ENCODE peak calls at places on chromosomes 7 and 10, in five cellular contexts. One of them, this sample, is unnamed. For H3K9me3 and H3K4me1, the result is how much of the 10 kb centered on the place peaks cover.

GRCh38 chr7:81774496-81774895 is 4.6 kb upstream of the HGF start:
- DNase-seq in thoracic aorta: no peak
- DNase-seq in stomach: no peak
- DNase-seq in upper lobe of right lung: no peak
- DNase-seq in PC-9: no peak
- DNase-seq in this sample: no peak

GRCh38 chr7:126809188-126809587 is 443.6 kb downstream of the GRM8 start:
- DNase-seq in thoracic aorta: no peak
- DNase-seq in stomach: no peak
- DNase-seq in upper lobe of right lung: no peak
- DNase-seq in PC-9: no peak
- DNase-seq in this sample: no peak

GRCh38 chr10:35643976-35644799 is 2.1 kb upstream of the FZD8 start:
- DNase-seq in thoracic aorta: no peak
- DNase-seq in stomach: no peak
- DNase-seq in upper lobe of right lung: no peak
- DNase-seq in PC-9: no peak
- DNase-seq in this sample: no peak

GRCh38 chr10:98636921-98637329 is 190.2 kb upstream of the HPS1 start:
- DNase-seq in thoracic aorta: no peak
- DNase-seq in stomach: no peak
- DNase-seq in upper lobe of right lung: no peak
- DNase-seq in PC-9: no peak
- DNase-seq in this sample: no peak

GRCh38 chr7:37357277-37357996 is 91.2 kb downstream of the ELMO1 start:
- DNase-seq in thoracic aorta: no peak
- DNase-seq in stomach: no peak
- DNase-seq in upper lobe of right lung: no peak
- DNase-seq in PC-9: no peak
- DNase-seq in this sample: no peak

GRCh38 chr10:80136134-80136571 is 3.6 kb downstream of the PLAC9 start:
- DNase-seq in thoracic aorta: peak
- DNase-seq in stomach: peak
- DNase-seq in upper lobe of right lung: peak
- DNase-seq in PC-9: no peak
- DNase-seq in this sample: no peak

GRCh38 chr10:94065344-94065743 is 71.6 kb downstream of the PLCE1 start:
- DNase-seq in thoracic aorta: no peak
- DNase-seq in stomach: no peak
- DNase-seq in upper lobe of right lung: no peak
- DNase-seq in PC-9: no peak
- DNase-seq in this sample: peak

GRCh38 chr10:120819366-120819765 is 31.8 kb upstream of the WDR11 start:
- DNase-seq in thoracic aorta: no peak
- DNase-seq in stomach: no peak
- DNase-seq in upper lobe of right lung: no peak
- DNase-seq in PC-9: no peak
- DNase-seq in this sample: no peak

GRCh38 chr7:25965405-25966123 is 186.4 kb upstream of the NFE2L3 start:
- DNase-seq in thoracic aorta: no peak
- DNase-seq in stomach: no peak
- DNase-seq in upper lobe of right lung: no peak
- DNase-seq in PC-9: no peak
- DNase-seq in this sample: peak

GRCh38 chr7:101859411-101860106 is 42.1 kb downstream of the CUX1 start:
- DNase-seq in thoracic aorta: no peak
- DNase-seq in stomach: no peak
- DNase-seq in upper lobe of right lung: no peak
- DNase-seq in PC-9: no peak
- DNase-seq in this sample: no peak

GRCh38 chr7:86469680-86470295 is 173.9 kb upstream of the GRM3 start:
- DNase-seq in thoracic aorta: no peak
- DNase-seq in stomach: peak
- DNase-seq in upper lobe of right lung: no peak
- DNase-seq in PC-9: peak
- DNase-seq in this sample: peak

GRCh38 chr10:74924251-74924954 is 98.0 kb downstream of the KAT6B start:
- DNase-seq in thoracic aorta: no peak
- DNase-seq in stomach: no peak
- DNase-seq in upper lobe of right lung: no peak
- DNase-seq in PC-9: no peak
- DNase-seq in this sample: peak

GRCh38 chr10:49008056-49008455 is 68.4 kb upstream of the LRRC18 start:
- DNase-seq in thoracic aorta: no peak
- DNase-seq in stomach: no peak
- DNase-seq in upper lobe of right lung: peak
- DNase-seq in PC-9: no peak
- DNase-seq in this sample: no peak

GRCh38 chr10:10489086-10489485 is 528.6 kb upstream of the CELF2 start:
- DNase-seq in thoracic aorta: no peak
- DNase-seq in stomach: no peak
- DNase-seq in upper lobe of right lung: no peak
- DNase-seq in PC-9: no peak
- DNase-seq in this sample: no peak

GRCh38 chr7:129361771-129362170 is 72.5 kb upstream of the STRIP2 start:
- DNase-seq in thoracic aorta: no peak
- DNase-seq in stomach: no peak
- DNase-seq in upper lobe of right lung: no peak
- DNase-seq in PC-9: no peak
- DNase-seq in this sample: no peak

GRCh38 chr7:94561841-94562514 is 52.4 kb downstream of the CASD1 start:
- DNase-seq in thoracic aorta: no peak
- DNase-seq in stomach: no peak
- DNase-seq in upper lobe of right lung: no peak
- DNase-seq in PC-9: peak
- DNase-seq in this sample: no peak

GRCh38 chr7:137080516-137081203 is 212.2 kb downstream of the CHRM2 start:
- DNase-seq in thoracic aorta: no peak
- DNase-seq in stomach: no peak
- DNase-seq in upper lobe of right lung: no peak
- DNase-seq in PC-9: no peak
- DNase-seq in this sample: no peak

GRCh38 chr7:100071018-100071723 is 10.4 kb downstream of the ZNF3 start:
- DNase-seq in thoracic aorta: no peak
- DNase-seq in stomach: no peak
- DNase-seq in upper lobe of right lung: no peak
- DNase-seq in PC-9: no peak
- DNase-seq in this sample: no peak

GRCh38 chr7:100079024-100079560 is 2.4 kb downstream of the ZNF3 start:
- DNase-seq in thoracic aorta: no peak
- DNase-seq in stomach: no peak
- DNase-seq in upper lobe of right lung: no peak
- DNase-seq in PC-9: no peak
- DNase-seq in this sample: peak

GRCh38 chr7:100072462-100072861 is 9.1 kb downstream of the ZNF3 start:
- DNase-seq in thoracic aorta: no peak
- DNase-seq in stomach: no peak
- DNase-seq in upper lobe of right lung: no peak
- DNase-seq in PC-9: no peak
- DNase-seq in this sample: no peak

GRCh38 chr7:100077205-100077604 is 4.3 kb downstream of the ZNF3 start:
- DNase-seq in thoracic aorta: no peak
- DNase-seq in stomach: no peak
- DNase-seq in upper lobe of right lung: no peak
- DNase-seq in PC-9: no peak
- DNase-seq in this sample: peak

GRCh38 chr7:100075418-100075817 is 6.1 kb downstream of the ZNF3 start:
- DNase-seq in thoracic aorta: no peak
- DNase-seq in stomach: no peak
- DNase-seq in upper lobe of right lung: no peak
- DNase-seq in PC-9: no peak
- DNase-seq in this sample: no peak
- H3K9me3 ChIP-seq in thoracic aorta: under half
- H3K9me3 ChIP-seq in stomach: under half
- H3K9me3 ChIP-seq in upper lobe of right lung: under half
- H3K9me3 ChIP-seq in PC-9: under half
- H3K9me3 ChIP-seq in this sample: under half

DNA sequence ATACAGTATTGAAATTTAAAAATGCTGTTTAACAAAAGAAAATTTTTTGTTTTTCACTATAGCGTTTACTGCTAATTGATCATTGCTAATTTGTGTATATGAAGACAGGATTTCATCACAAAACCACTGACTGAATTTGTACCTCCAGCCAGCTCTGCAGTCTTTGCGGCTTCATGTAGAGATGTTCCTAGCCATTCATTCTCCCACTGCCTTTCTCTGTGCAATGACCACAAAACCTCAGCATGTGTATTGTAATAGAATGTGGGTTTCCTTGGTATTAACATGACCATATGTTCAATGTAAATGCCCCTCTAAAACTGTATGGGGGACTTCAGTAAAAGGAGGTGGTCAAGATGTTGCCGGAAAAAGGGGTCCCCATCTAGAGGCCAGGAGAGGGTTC is 81.1 kb upstream of the STEAP1B start:
- DNase-seq in thoracic aorta: no peak
- DNase-seq in stomach: no peak
- DNase-seq in upper lobe of right lung: no peak
- DNase-seq in PC-9: no peak
- DNase-seq in this sample: no peak
- H3K4me1 ChIP-seq in thoracic aorta: under half
- H3K4me1 ChIP-seq in stomach: under half
- H3K4me1 ChIP-seq in upper lobe of right lung: under half
- H3K4me1 ChIP-seq in PC-9: half or more
- H3K4me1 ChIP-seq in this sample: under half

DNA sequence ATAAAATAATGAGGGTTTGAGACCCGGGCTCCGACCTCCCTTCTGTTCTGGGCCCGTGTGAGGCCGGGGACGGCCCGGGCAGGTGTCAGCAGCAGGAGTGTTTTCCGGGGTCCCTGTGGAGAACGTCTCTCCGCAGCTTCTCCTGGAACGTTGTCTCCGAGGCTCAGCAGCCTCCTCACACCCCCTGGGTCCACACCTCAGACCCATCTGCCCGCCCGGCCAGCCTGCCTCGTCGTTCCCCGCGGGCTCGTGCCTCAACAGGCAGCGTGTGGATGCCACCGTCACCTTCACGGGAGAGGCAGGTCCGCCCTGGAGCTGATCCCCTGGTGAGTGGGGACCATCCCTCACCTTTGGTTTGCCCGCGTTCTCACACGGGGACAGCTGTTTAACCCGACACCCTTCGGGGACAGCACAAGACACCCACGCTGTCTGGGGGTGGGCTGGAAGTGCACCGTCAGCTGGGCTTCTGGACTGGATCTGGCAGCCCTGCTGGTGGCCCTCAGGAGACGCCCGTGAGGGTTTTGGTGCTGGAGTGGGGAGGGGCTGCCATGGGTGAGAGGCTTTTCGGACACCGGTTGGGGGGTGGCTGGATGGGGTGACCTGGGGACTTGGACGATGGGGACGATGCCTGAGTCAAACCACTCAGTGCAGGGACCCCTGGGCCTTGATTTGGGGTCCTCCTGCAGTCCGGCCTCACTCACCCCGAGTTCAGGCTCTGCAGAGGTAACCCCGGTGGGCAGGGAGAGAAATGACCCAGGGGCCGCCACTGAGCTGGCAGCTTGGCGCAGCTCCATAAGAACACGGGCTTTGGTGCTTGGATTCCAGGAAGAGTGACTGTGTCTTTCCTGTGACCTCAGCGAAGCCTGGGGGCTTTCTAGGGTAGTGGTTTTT is 131.7 kb downstream of the DNAJB6 start:
- DNase-seq in thoracic aorta: no peak
- DNase-seq in stomach: peak
- DNase-seq in upper lobe of right lung: peak
- DNase-seq in PC-9: no peak
- DNase-seq in this sample: no peak
- H3K9me3 ChIP-seq in thoracic aorta: under half
- H3K9me3 ChIP-seq in stomach: under half
- H3K9me3 ChIP-seq in upper lobe of right lung: under half
- H3K9me3 ChIP-seq in PC-9: under half
- H3K9me3 ChIP-seq in this sample: under half

GRCh38 chr7:120991570-120991969 is 3.1 kb downstream of the CPED1 start:
- DNase-seq in thoracic aorta: no peak
- DNase-seq in stomach: no peak
- DNase-seq in upper lobe of right lung: no peak
- DNase-seq in PC-9: no peak
- DNase-seq in this sample: no peak

GRCh38 chr7:120991133-120991532 is 2.6 kb downstream of the CPED1 start:
- DNase-seq in thoracic aorta: no peak
- DNase-seq in stomach: no peak
- DNase-seq in upper lobe of right lung: no peak
- DNase-seq in PC-9: no peak
- DNase-seq in this sample: no peak

GRCh38 chr7:120993011-120993574 is 4.6 kb downstream of the CPED1 start:
- DNase-seq in thoracic aorta: no peak
- DNase-seq in stomach: no peak
- DNase-seq in upper lobe of right lung: no peak
- DNase-seq in PC-9: no peak
- DNase-seq in this sample: no peak

GRCh38 chr7:120993575-120994191 is 5.2 kb downstream of the CPED1 start:
- DNase-seq in thoracic aorta: no peak
- DNase-seq in stomach: no peak
- DNase-seq in upper lobe of right lung: no peak
- DNase-seq in PC-9: no peak
- DNase-seq in this sample: no peak

DNA sequence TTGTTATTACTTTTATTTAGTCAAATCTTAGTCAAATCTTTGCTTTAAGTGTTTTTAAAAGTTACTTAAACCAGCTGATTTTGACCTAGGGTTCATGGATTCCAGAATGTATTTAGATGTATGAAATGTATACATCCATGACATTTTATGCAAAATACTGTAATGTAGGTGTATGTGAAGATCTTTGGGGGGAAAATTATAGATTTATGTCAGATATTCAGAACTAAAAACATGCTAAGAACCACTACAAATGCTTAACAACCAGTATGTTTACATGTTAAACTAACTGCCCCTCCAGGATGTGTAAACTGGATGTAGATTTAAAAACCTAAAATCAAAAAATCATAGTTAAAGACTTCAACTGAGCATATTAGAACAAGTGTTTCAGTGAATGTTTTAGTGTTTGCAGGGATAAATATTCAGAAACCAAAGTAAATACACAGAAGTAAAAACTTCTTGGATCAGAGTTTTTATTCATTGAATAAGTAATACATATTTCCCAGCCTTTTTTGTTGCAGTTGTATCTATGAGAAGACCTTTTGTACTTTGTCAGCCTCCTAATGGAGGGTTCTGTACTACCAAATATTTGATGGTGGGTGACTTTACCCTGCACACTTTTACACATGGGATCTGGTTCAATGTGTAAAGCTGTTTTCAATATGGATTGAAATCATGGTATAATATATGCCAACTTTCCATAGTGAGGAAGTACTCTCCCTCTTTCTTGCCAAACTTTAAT is 3.9 kb downstream of the CPED1 start:
- DNase-seq in thoracic aorta: no peak
- DNase-seq in stomach: no peak
- DNase-seq in upper lobe of right lung: no peak
- DNase-seq in PC-9: no peak
- DNase-seq in this sample: no peak
- H3K4me1 ChIP-seq in thoracic aorta: under half
- H3K4me1 ChIP-seq in stomach: half or more
- H3K4me1 ChIP-seq in upper lobe of right lung: under half
- H3K4me1 ChIP-seq in PC-9: under half
- H3K4me1 ChIP-seq in this sample: under half

GRCh38 chr7:13656330-13656729 is 333.1 kb downstream of the ETV1 start:
- DNase-seq in thoracic aorta: no peak
- DNase-seq in stomach: no peak
- DNase-seq in upper lobe of right lung: no peak
- DNase-seq in PC-9: no peak
- DNase-seq in this sample: no peak

GRCh38 chr7:13651167-13651566 is 338.3 kb downstream of the ETV1 start:
- DNase-seq in thoracic aorta: no peak
- DNase-seq in stomach: no peak
- DNase-seq in upper lobe of right lung: no peak
- DNase-seq in PC-9: no peak
- DNase-seq in this sample: no peak
- H3K9me3 ChIP-seq in thoracic aorta: under half
- H3K9me3 ChIP-seq in stomach: under half
- H3K9me3 ChIP-seq in upper lobe of right lung: under half
- H3K9me3 ChIP-seq in PC-9: under half
- H3K9me3 ChIP-seq in this sample: under half

This sample was measured in small intestine.